ENCODE peak calls at places on chromosomes 13 and 19, in six cellular contexts. K is NCI-H2171 treated with DMSO at 0.1 percent for 48 hours, R is adipocyte, N is NCI-H1092 treated with DMSO at 0.1 percent for 48 hours, G is COLO829, H is body of pancreas. O is an unnamed sample.

GRCh38 chr19:728011-728410 is 19.3 kb downstream of the PALM start:
- DNase-seq in K (no peak), R (no peak), N (no peak), G (no peak), H (no peak), O (no peak)

GRCh38 chr19:42140125-42140754 is 8.0 kb upstream of the POU2F2 start:
- DNase-seq in K (no peak), R (peak; percentile 84), N (no peak), G (peak; percentile 35), H (peak; percentile 59), O (no peak)

GRCh38 chr13:100533588-100534041 is 55.0 kb downstream of the GGACT start:
- DNase-seq in K (peak; percentile 69), R (no peak), N (peak; percentile 96), G (no peak), H (peak; percentile 87), O (no peak)

GRCh38 chr13:43071824-43072223 is 48.4 kb downstream of the DNAJC15 start:
- DNase-seq in K (no peak), R (no peak), N (no peak), G (no peak), H (no peak), O (no peak)

GRCh38 chr19:14006766-14007562 is 844 bp upstream of the RFX1 start:
- DNase-seq in K (no peak), R (peak; percentile 95), N (peak; percentile 97), G (no peak), H (no peak), O (no peak)

GRCh38 chr19:58575183-58576041 is 2.3 kb upstream of the MZF1 start:
- DNase-seq in K (no peak), R (peak; percentile 96), N (no peak), G (peak; percentile 84), H (peak; percentile 89), O (peak; percentile 90)

GRCh38 chr19:39342647-39343305 is 555 bp downstream of the SAMD4B start:
- DNase-seq in K (no peak), R (peak; percentile 59), N (no peak), G (no peak), H (no peak), O (no peak)

GRCh38 chr19:28838909-28839308 is 374.0 kb downstream of the UQCRFS1 start:
- DNase-seq in K (no peak), R (no peak), N (no peak), G (no peak), H (no peak), O (no peak)

GRCh38 chr13:72805663-72806341 is 23.9 kb downstream of the PIBF1 start:
- DNase-seq in K (no peak), R (peak; percentile 75), N (no peak), G (no peak), H (no peak), O (no peak)

GRCh38 chr19:16207063-16207462 is 9.4 kb downstream of the AP1M1 start:
- DNase-seq in K (no peak), R (no peak), N (no peak), G (no peak), H (no peak), O (no peak)

GRCh38 chr13:43737524-43737923 is 49.2 kb downstream of the ENOX1 start:
- DNase-seq in K (no peak), R (no peak), N (no peak), G (no peak), H (no peak), O (no peak)

GRCh38 chr19:18608805-18609716 is 2.5 kb upstream of the CRLF1 start:
- DNase-seq in K (no peak), R (no peak), N (no peak), G (no peak), H (no peak), O (no peak)